ENCODE peak calls at places on chromosome 5, in seven cellular contexts. A is SK-MEL-5, Q is NCI-H1436, N is RCC 7860, R is GM20000, Z is fibroblast of the aortic adventitia, H is GM03348. W is an unnamed sample.

GRCh38 chr5:32668552-32668951 is 42.6 kb upstream of the NPR3 start:
- DNase-seq in A (no peak), Q (no peak), N (no peak), R (no peak), Z (no peak), H (no peak), W (no peak)

GRCh38 chr5:59652449-59652848 is 241.1 kb downstream of the PDE4D start:
- DNase-seq in A (no peak), Q (no peak), N (no peak), R (no peak), Z (no peak), H (no peak), W (no peak)

GRCh38 chr5:32160228-32160627 is 13.9 kb downstream of the GOLPH3 start:
- DNase-seq in A (no peak), Q (no peak), N (no peak), R (no peak), Z (peak), H (peak), W (peak)

GRCh38 chr5:107705390-107706014 is 34.8 kb upstream of the EFNA5 start:
- DNase-seq in A (no peak), Q (no peak), N (no peak), R (no peak), Z (peak), H (peak), W (peak)

GRCh38 chr5:133289686-133290367 is 238.0 kb downstream of the HSPA4 start:
- DNase-seq in A (no peak), Q (no peak), N (no peak), R (no peak), Z (no peak), H (no peak), W (no peak)

GRCh38 chr5:74945561-74946165 is 79.5 kb upstream of the FAM169A start:
- DNase-seq in A (no peak), Q (no peak), N (no peak), R (peak), Z (no peak), H (no peak), W (no peak)

GRCh38 chr5:109030360-109031143 is 282.9 kb downstream of the FER start:
- DNase-seq in A (no peak), Q (no peak), N (no peak), R (no peak), Z (no peak), H (no peak), W (no peak)

GRCh38 chr5:4116834-4117233 is 521.2 kb downstream of the IRX1 start:
- DNase-seq in A (no peak), Q (no peak), N (peak), R (no peak), Z (peak), H (no peak), W (peak)

GRCh38 chr5:62717211-62717927 is 138.8 kb downstream of the LRRC70 start:
- DNase-seq in A (peak), Q (no peak), N (no peak), R (no peak), Z (no peak), H (no peak), W (no peak)

GRCh38 chr5:74017786-74018211 is 391.8 kb downstream of the ARHGEF28 start:
- DNase-seq in A (peak), Q (peak), N (peak), R (no peak), Z (peak), H (peak), W (peak)

GRCh38 chr5:135890867-135891266 is 4.8 kb downstream of the IL9 start:
- DNase-seq in A (peak), Q (no peak), N (peak), R (no peak), Z (no peak), H (no peak), W (no peak)

GRCh38 chr5:152532714-152533113 is 127.6 kb upstream of the NMUR2 start:
- DNase-seq in A (peak), Q (peak), N (peak), R (peak), Z (peak), H (peak), W (peak)

GRCh38 chr5:96257904-96258303 is 175.1 kb downstream of the PCSK1 start:
- DNase-seq in A (no peak), Q (no peak), N (peak), R (no peak), Z (peak), H (no peak), W (peak)

GRCh38 chr5:65663804-65664521 is 39.1 kb downstream of the SHLD3 start:
- DNase-seq in A (peak), Q (no peak), N (no peak), R (no peak), Z (peak), H (peak), W (peak)

GRCh38 chr5:176629853-176630680 is at the start of the genes EIF4E1B and SNCB:
- DNase-seq in A (peak), Q (peak), N (no peak), R (peak), Z (no peak), H (peak), W (peak)

GRCh38 chr5:93794954-93795353 is 53.6 kb upstream of the POU5F2 start:
- DNase-seq in A (no peak), Q (peak), N (no peak), R (no peak), Z (no peak), H (no peak), W (no peak)

GRCh38 chr5:134976841-134977240 is 9.1 kb downstream of the CATSPER3 start:
- DNase-seq in A (no peak), Q (no peak), N (no peak), R (no peak), Z (no peak), H (no peak), W (no peak)

GRCh38 chr5:178104492-178104891 is 8.8 kb upstream of the N4BP3 start:
- DNase-seq in A (no peak), Q (no peak), N (no peak), R (no peak), Z (no peak), H (no peak), W (no peak)

GRCh38 chr5:68239485-68239884 is 23.9 kb downstream of the PIK3R1 start:
- DNase-seq in A (peak), Q (no peak), N (peak), R (peak), Z (peak), H (peak), W (peak)

GRCh38 chr5:25955337-25955736 is 1083.0 kb downstream of the CDH9 start:
- DNase-seq in A (no peak), Q (no peak), N (no peak), R (no peak), Z (no peak), H (no peak), W (no peak)

GRCh38 chr5:96648023-96648422 is 14.2 kb upstream of the CAST start:
- DNase-seq in A (no peak), Q (no peak), N (no peak), R (no peak), Z (no peak), H (no peak), W (no peak)

GRCh38 chr5:107817951-107818350 is 147.2 kb upstream of the EFNA5 start:
- DNase-seq in A (no peak), Q (no peak), N (no peak), R (no peak), Z (no peak), H (no peak), W (no peak)

W was measured in GM23248.